ENCODE peak calls at places on chromosomes 7 and 10, in nine cellular contexts. X, P, E, G, Z, B, I, L and D are unnamed samples.

GRCh38 chr10:17375936-17376584 is 78.3 kb downstream of the ST8SIA6 start:
- DNase-seq in X (no peak), P (peak; percentile 80), E (no peak), G (peak; percentile 24), Z (no peak), B (no peak), I (peak; percentile 53), L (no peak), D (no peak)

GRCh38 chr10:75399461-75400162 is 2.0 kb downstream of the ZNF503 start:
- DNase-seq in X (peak; percentile 95), P (peak; percentile 81), E (peak; percentile 95), G (peak; percentile 49), Z (no peak), B (no peak), I (peak; percentile 55), L (no peak), D (peak; percentile 94)

GRCh38 chr10:113093188-113094113 is 143.4 kb downstream of the TCF7L2 start:
- DNase-seq in X (no peak), P (no peak), E (peak; percentile 93), G (no peak), Z (no peak), B (no peak), I (no peak), L (peak; percentile 87), D (no peak)

GRCh38 chr10:103745264-103746247 is 109.8 kb downstream of the SH3PXD2A start:
- DNase-seq in X (no peak), P (no peak), E (peak; percentile 91), G (peak; percentile 66), Z (peak; percentile 53), B (no peak), I (no peak), L (peak; percentile 76), D (no peak)

GRCh38 chr7:45036801-45037200 is 36.8 kb downstream of the CCM2 start:
- DNase-seq in X (no peak), P (no peak), E (no peak), G (peak; percentile 15), Z (no peak), B (no peak), I (no peak), L (no peak), D (peak; percentile 35)

GRCh38 chr10:20363666-20364065 is 533.4 kb downstream of the NEBL start:
- DNase-seq in X (no peak), P (no peak), E (no peak), G (no peak), Z (no peak), B (no peak), I (no peak), L (no peak), D (no peak)

GRCh38 chr7:105875505-105875904 is 894 bp downstream of the ATXN7L1 start:
- DNase-seq in X (no peak), P (no peak), E (peak; percentile 53), G (no peak), Z (no peak), B (no peak), I (no peak), L (no peak), D (no peak)

GRCh38 chr7:90187507-90188050 is 24.0 kb upstream of the STEAP2 start:
- DNase-seq in X (no peak), P (no peak), E (no peak), G (no peak), Z (no peak), B (no peak), I (no peak), L (no peak), D (no peak)

GRCh38 chr10:29209830-29210229 is 79.0 kb upstream of the LYZL1 start:
- DNase-seq in X (no peak), P (no peak), E (no peak), G (no peak), Z (no peak), B (no peak), I (no peak), L (no peak), D (no peak)

GRCh38 chr10:116723428-116724281 is 18.7 kb downstream of the HSPA12A start:
- DNase-seq in X (peak; percentile 53), P (no peak), E (no peak), G (no peak), Z (peak; percentile 50), B (no peak), I (no peak), L (no peak), D (peak; percentile 84)

GRCh38 chr7:89123871-89124270 is 328.3 kb upstream of the TEX47 start:
- DNase-seq in X (no peak), P (no peak), E (no peak), G (no peak), Z (no peak), B (no peak), I (no peak), L (no peak), D (no peak)

GRCh38 chr7:143240323-143241168 is 18.7 kb downstream of the TAS2R40 start:
- DNase-seq in X (peak; percentile 77), P (peak; percentile 70), E (peak; percentile 87), G (peak; percentile 61), Z (peak; percentile 42), B (peak; percentile 73), I (peak; percentile 79), L (peak; percentile 70), D (no peak)

GRCh38 chr7:34080513-34080912 is 175.2 kb downstream of the BMPER start:
- DNase-seq in X (no peak), P (no peak), E (no peak), G (no peak), Z (no peak), B (no peak), I (no peak), L (no peak), D (no peak)

GRCh38 chr7:42170724-42171123 is 66.3 kb downstream of the GLI3 start:
- DNase-seq in X (no peak), P (no peak), E (peak; percentile 94), G (no peak), Z (no peak), B (no peak), I (no peak), L (no peak), D (no peak)

GRCh38 chr10:123655763-123656162 is 10.4 kb upstream of the GPR26 start:
- DNase-seq in X (peak; percentile 18), P (peak; percentile 76), E (no peak), G (no peak), Z (no peak), B (no peak), I (no peak), L (no peak), D (no peak)

GRCh38 chr10:101831169-101831811 is 12.3 kb downstream of the KCNIP2 start:
- DNase-seq in X (no peak), P (no peak), E (no peak), G (no peak), Z (no peak), B (no peak), I (peak; percentile 28), L (no peak), D (peak; percentile 53)

GRCh38 chr7:110326966-110327365 is 764.0 kb upstream of the LRRN3 start:
- DNase-seq in X (no peak), P (no peak), E (no peak), G (no peak), Z (no peak), B (no peak), I (no peak), L (no peak), D (no peak)

GRCh38 chr7:37510043-37510634 is 61.5 kb upstream of the ELMO1 start:
- DNase-seq in X (no peak), P (no peak), E (peak; percentile 11), G (peak; percentile 10), Z (no peak), B (no peak), I (peak; percentile 45), L (no peak), D (no peak)

GRCh38 chr7:2523941-2524807 is 4.6 kb downstream of the LFNG start:
- DNase-seq in X (no peak), P (peak; percentile 50), E (peak; percentile 86), G (no peak), Z (no peak), B (peak; percentile 24), I (no peak), L (peak; percentile 84), D (no peak)

GRCh38 chr10:14093735-14094484 is 236.8 kb downstream of the FRMD4A start:
- DNase-seq in X (no peak), P (peak; percentile 63), E (peak; percentile 43), G (no peak), Z (no peak), B (no peak), I (no peak), L (no peak), D (no peak)

GRCh38 chr7:30321089-30321991 is 36.9 kb downstream of the ZNRF2 start:
- DNase-seq in X (no peak), P (no peak), E (no peak), G (no peak), Z (no peak), B (no peak), I (no peak), L (no peak), D (no peak)